ENCODE peak calls at places on chromosomes 3 and 15, in four cellular contexts. One of them, this sample, is unnamed.

GRCh38 chr3:49161808-49162530 is 4.2 kb downstream of the CCDC71 start:
- DNase-seq in HepG2: no peak
- DNase-seq in GM13977: no peak
- DNase-seq in CD8-positive, alpha-beta T cell: no peak
- DNase-seq in this sample: no peak

GRCh38 chr3:156764761-156765160 is 61.4 kb upstream of the LEKR1 start:
- DNase-seq in HepG2: no peak
- DNase-seq in CD8-positive, alpha-beta T cell: no peak
- DNase-seq in GM13977: no peak
- DNase-seq in this sample: no peak

GRCh38 chr3:166110102-166110501 is 272.9 kb upstream of the BCHE start:
- DNase-seq in CD8-positive, alpha-beta T cell: no peak
- DNase-seq in HepG2: no peak
- DNase-seq in GM13977: no peak
- DNase-seq in this sample: no peak

GRCh38 chr15:40161693-40162401 is 978 bp downstream of the BUB1B start:
- DNase-seq in GM13977: no peak
- DNase-seq in CD8-positive, alpha-beta T cell: no peak
- DNase-seq in HepG2: no peak
- DNase-seq in this sample: no peak

GRCh38 chr15:61681676-61682075 is 378.6 kb downstream of the VPS13C start:
- DNase-seq in CD8-positive, alpha-beta T cell: no peak
- DNase-seq in HepG2: no peak
- DNase-seq in GM13977: no peak
- DNase-seq in this sample: no peak

GRCh38 chr3:193782280-193782654 is 189.3 kb downstream of the OPA1 start:
- DNase-seq in HepG2: no peak
- DNase-seq in CD8-positive, alpha-beta T cell: no peak
- DNase-seq in GM13977: no peak
- DNase-seq in this sample: no peak

GRCh38 chr3:56593455-56594158 is 36.6 kb downstream of the CCDC66 start:
- DNase-seq in CD8-positive, alpha-beta T cell: peak
- DNase-seq in HepG2: no peak
- DNase-seq in GM13977: no peak
- DNase-seq in this sample: no peak

GRCh38 chr15:84761534-84762190 is 13.3 kb downstream of the ZNF592 start:
- DNase-seq in CD8-positive, alpha-beta T cell: no peak
- DNase-seq in GM13977: no peak
- DNase-seq in HepG2: no peak
- DNase-seq in this sample: no peak

GRCh38 chr3:178823556-178824229 is 247.9 kb downstream of the ZMAT3 start:
- DNase-seq in HepG2: no peak
- DNase-seq in CD8-positive, alpha-beta T cell: no peak
- DNase-seq in GM13977: no peak
- DNase-seq in this sample: no peak

GRCh38 chr15:60412807-60413597 is 15.2 kb upstream of the ANXA2 start:
- DNase-seq in CD8-positive, alpha-beta T cell: no peak
- DNase-seq in HepG2: no peak
- DNase-seq in GM13977: no peak
- DNase-seq in this sample: no peak

GRCh38 chr15:80654299-80654698 is 40.8 kb upstream of the ABHD17C start:
- DNase-seq in GM13977: no peak
- DNase-seq in CD8-positive, alpha-beta T cell: no peak
- DNase-seq in HepG2: no peak
- DNase-seq in this sample: no peak

GRCh38 chr3:66413151-66413751 is 87.6 kb downstream of the LRIG1 start:
- DNase-seq in HepG2: no peak
- DNase-seq in CD8-positive, alpha-beta T cell: no peak
- DNase-seq in GM13977: no peak
- DNase-seq in this sample: no peak

GRCh38 chr15:91196768-91197167 is 96.7 kb downstream of the SV2B start:
- DNase-seq in CD8-positive, alpha-beta T cell: no peak
- DNase-seq in HepG2: no peak
- DNase-seq in GM13977: no peak
- DNase-seq in this sample: no peak

GRCh38 chr3:149080699-149081091 is 5.6 kb downstream of the HLTF start:
- DNase-seq in CD8-positive, alpha-beta T cell: no peak
- DNase-seq in HepG2: no peak
- DNase-seq in GM13977: no peak
- DNase-seq in this sample: no peak

GRCh38 chr3:134430950-134431445 is 54.8 kb downstream of the ANAPC13 start:
- DNase-seq in HepG2: no peak
- DNase-seq in CD8-positive, alpha-beta T cell: no peak
- DNase-seq in GM13977: no peak
- DNase-seq in this sample: no peak

GRCh38 chr3:163327086-163327485 is 1751.2 kb downstream of the SI start:
- DNase-seq in GM13977: no peak
- DNase-seq in CD8-positive, alpha-beta T cell: no peak
- DNase-seq in HepG2: no peak
- DNase-seq in this sample: no peak

GRCh38 chr3:74559301-74559700 is 55.2 kb downstream of the CNTN3 start:
- DNase-seq in HepG2: no peak
- DNase-seq in CD8-positive, alpha-beta T cell: no peak
- DNase-seq in GM13977: no peak
- DNase-seq in this sample: no peak

GRCh38 chr15:83713242-83713641 is 59.3 kb downstream of the ADAMTSL3 start:
- DNase-seq in HepG2: no peak
- DNase-seq in CD8-positive, alpha-beta T cell: no peak
- DNase-seq in GM13977: no peak
- DNase-seq in this sample: no peak

GRCh38 chr15:101532865-101533264 is 43.4 kb upstream of the PCSK6 start:
- DNase-seq in GM13977: no peak
- DNase-seq in CD8-positive, alpha-beta T cell: no peak
- DNase-seq in HepG2: no peak
- DNase-seq in this sample: no peak

GRCh38 chr3:58005662-58006061 is 2.6 kb upstream of the FLNB start:
- DNase-seq in CD8-positive, alpha-beta T cell: no peak
- DNase-seq in HepG2: peak
- DNase-seq in GM13977: no peak
- DNase-seq in this sample: no peak

GRCh38 chr15:77012868-77013267 is 17.9 kb downstream of the PSTPIP1 start:
- DNase-seq in GM13977: no peak
- DNase-seq in CD8-positive, alpha-beta T cell: peak
- DNase-seq in HepG2: no peak
- DNase-seq in this sample: no peak

GRCh38 chr3:169695051-169695450 is 31.5 kb upstream of the MECOM start:
- DNase-seq in GM13977: no peak
- DNase-seq in CD8-positive, alpha-beta T cell: no peak
- DNase-seq in HepG2: no peak
- DNase-seq in this sample: no peak

GRCh38 chr3:129745253-129745652 is 138.8 kb upstream of the PLXND1 start:
- DNase-seq in CD8-positive, alpha-beta T cell: no peak
- DNase-seq in GM13977: no peak
- DNase-seq in HepG2: no peak
- DNase-seq in this sample: no peak

DNA sequence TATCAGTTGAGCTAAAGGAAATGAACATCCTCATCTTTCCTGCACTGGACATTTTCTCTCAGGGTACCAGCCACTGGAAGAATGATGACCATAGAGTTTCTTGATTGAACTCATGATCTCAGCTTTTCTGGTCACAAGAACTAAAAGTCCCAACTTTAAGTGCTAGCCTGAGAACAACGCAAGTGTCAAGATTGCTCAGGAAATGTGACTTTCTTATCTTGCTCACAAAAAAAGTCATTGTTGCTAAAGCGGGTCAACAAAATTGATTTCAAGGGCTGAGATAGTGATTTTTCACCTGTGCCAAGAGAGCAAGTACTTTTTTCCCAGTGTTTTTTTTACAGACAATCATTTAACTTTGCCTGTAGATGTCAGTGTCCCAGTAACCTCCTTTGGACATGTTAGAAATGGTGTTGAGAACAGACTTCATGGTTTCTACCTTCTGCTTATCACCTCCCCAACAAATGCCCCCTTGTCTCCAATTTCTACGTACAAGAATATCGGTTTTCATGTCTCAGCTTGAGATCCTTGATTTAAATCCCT is 125.9 kb downstream of the SEMA6D start:
- DNase-seq in HepG2: no peak
- DNase-seq in GM13977: no peak
- DNase-seq in CD8-positive, alpha-beta T cell: no peak
- DNase-seq in this sample: no peak
- TF ChIP-seq CTCF in HepG2: no peak
- TF ChIP-seq CTCF in GM13977: no peak
- TF ChIP-seq CTCF in CD8-positive, alpha-beta T cell: no peak
- TF ChIP-seq CTCF in this sample: peak

DNA sequence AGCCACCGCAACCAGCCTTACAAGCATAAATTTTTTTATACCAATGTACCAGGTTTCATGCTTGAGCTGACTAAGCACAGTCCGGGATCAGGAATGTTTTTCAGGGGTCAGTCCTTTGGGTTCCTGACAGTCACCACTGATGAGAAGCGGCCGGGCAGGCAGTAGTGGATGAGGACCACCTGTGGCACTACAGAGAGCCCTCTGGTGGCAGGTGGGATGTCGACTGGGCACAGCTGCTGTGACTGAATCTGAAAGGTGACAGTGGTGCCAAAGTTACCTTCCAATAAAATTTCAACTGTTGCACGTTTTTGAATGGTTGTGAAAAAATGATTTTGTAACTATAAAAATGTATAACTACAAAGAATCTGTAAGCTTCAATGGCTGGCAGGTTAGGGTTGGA is 34.0 kb downstream of the TPRA1 start:
- DNase-seq in GM13977: no peak
- DNase-seq in HepG2: no peak
- DNase-seq in CD8-positive, alpha-beta T cell: no peak
- DNase-seq in this sample: no peak
- TF ChIP-seq CTCF in GM13977: no peak
- TF ChIP-seq CTCF in HepG2: peak
- TF ChIP-seq CTCF in CD8-positive, alpha-beta T cell: no peak
- TF ChIP-seq CTCF in this sample: peak

GRCh38 chr15:59376735-59377134 is 4.1 kb upstream of the MYO1E start:
- DNase-seq in GM13977: no peak
- DNase-seq in CD8-positive, alpha-beta T cell: no peak
- DNase-seq in HepG2: no peak
- DNase-seq in this sample: no peak
- TF ChIP-seq CTCF in GM13977: peak
- TF ChIP-seq CTCF in CD8-positive, alpha-beta T cell: no peak
- TF ChIP-seq CTCF in HepG2: no peak
- TF ChIP-seq CTCF in this sample: peak

GRCh38 chr3:187064210-187065115 is 74.8 kb downstream of the RPL39L start:
- DNase-seq in GM13977: no peak
- DNase-seq in HepG2: peak
- DNase-seq in CD8-positive, alpha-beta T cell: no peak
- DNase-seq in this sample: no peak
- TF ChIP-seq CTCF in GM13977: no peak
- TF ChIP-seq CTCF in HepG2: no peak
- TF ChIP-seq CTCF in CD8-positive, alpha-beta T cell: no peak
- TF ChIP-seq CTCF in this sample: no peak

DNA sequence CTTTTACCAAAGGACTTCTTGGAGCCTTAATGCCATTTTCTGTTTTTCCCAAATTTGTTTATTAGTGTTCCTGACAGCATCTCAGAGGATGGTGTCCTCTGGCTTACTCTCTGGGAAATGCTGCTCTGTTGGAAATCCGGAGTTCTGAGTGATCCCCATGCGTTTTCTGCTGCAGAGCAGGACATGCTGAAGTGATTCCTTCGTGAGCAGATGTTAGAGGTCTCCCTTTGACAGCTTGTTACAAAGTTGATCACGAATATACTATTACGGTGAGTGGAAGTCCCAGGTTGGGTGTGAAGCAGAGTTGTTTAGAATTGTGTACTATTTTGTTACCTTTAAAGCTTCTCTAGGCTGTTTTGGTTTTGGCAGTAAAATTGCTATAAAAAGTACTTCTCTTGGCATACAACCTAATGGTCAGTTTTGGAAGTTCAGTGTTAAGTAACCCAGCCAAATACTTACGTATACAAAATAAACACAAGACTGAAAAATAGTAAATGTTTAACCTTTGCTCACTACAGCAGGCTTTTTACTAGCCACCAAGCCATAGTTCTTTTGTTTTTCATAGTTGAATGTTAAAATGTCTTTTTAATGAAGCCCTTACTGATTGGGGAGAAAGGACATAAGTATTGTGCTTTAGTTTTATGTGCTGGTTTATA is 15.0 kb upstream of the GOLGA6L9 start:
- DNase-seq in CD8-positive, alpha-beta T cell: no peak
- DNase-seq in HepG2: peak
- DNase-seq in GM13977: no peak
- DNase-seq in this sample: no peak
- TF ChIP-seq CTCF in CD8-positive, alpha-beta T cell: no peak
- TF ChIP-seq CTCF in HepG2: no peak
- TF ChIP-seq CTCF in GM13977: no peak
- TF ChIP-seq CTCF in this sample: peak